ENCODE peak calls at places on chromosome 13, in six cellular contexts. Q is SK-N-SH, I is A549, G is K562, E is H1, C is GM12878. W is an unnamed sample.

GRCh38 chr13:26555413-26555812 is 2.1 kb upstream of the WASF3 start:
- DNase-seq in Q (no peak), I (no peak), G (no peak), E (no peak), C (no peak), W (no peak)

GRCh38 chr13:50676602-50677001 is 166.9 kb downstream of the DLEU7 start:
- DNase-seq in Q (no peak), I (no peak), G (no peak), E (no peak), C (no peak), W (no peak)

GRCh38 chr13:23578411-23579071 is 8.3 kb downstream of the TNFRSF19 start:
- DNase-seq in Q (peak), I (peak), G (peak), E (peak), C (no peak), W (peak)

GRCh38 chr13:26300140-26300539 is 46.2 kb downstream of the CDK8 start:
- DNase-seq in Q (no peak), I (no peak), G (no peak), E (no peak), C (no peak), W (no peak)

GRCh38 chr13:93398167-93398566 is 171.6 kb downstream of the GPC6 start:
- DNase-seq in Q (no peak), I (no peak), G (no peak), E (no peak), C (no peak), W (no peak)

GRCh38 chr13:19864018-19864338 is 529 bp upstream of the ZMYM5 start:
- DNase-seq in Q (peak), I (no peak), G (peak), E (no peak), C (no peak), W (no peak)

GRCh38 chr13:113657851-113658741 is at the start of gene ATP4B:
- DNase-seq in Q (peak), I (no peak), G (no peak), E (no peak), C (no peak), W (no peak)

GRCh38 chr13:45321230-45321629 is 19.8 kb downstream of the TPT1 start:
- DNase-seq in Q (no peak), I (no peak), G (no peak), E (no peak), C (no peak), W (no peak)

GRCh38 chr13:23748109-23748508 is 141.1 kb downstream of the MIPEP start:
- DNase-seq in Q (no peak), I (no peak), G (no peak), E (no peak), C (no peak), W (no peak)

GRCh38 chr13:65063753-65064152 is 2166.4 kb downstream of the PCDH9 start:
- DNase-seq in Q (no peak), I (no peak), G (no peak), E (no peak), C (no peak), W (no peak)

GRCh38 chr13:21037656-21038055 is 23.7 kb downstream of the LATS2 start:
- DNase-seq in Q (no peak), I (no peak), G (no peak), E (no peak), C (no peak), W (no peak)

GRCh38 chr13:21032656-21033055 is 28.7 kb downstream of the LATS2 start:
- DNase-seq in Q (no peak), I (no peak), G (no peak), E (no peak), C (no peak), W (no peak)

GRCh38 chr13:21033866-21034601 is 27.4 kb downstream of the LATS2 start:
- DNase-seq in Q (no peak), I (no peak), G (no peak), E (no peak), C (no peak), W (no peak)

GRCh38 chr13:21033224-21033855 is 28.0 kb downstream of the LATS2 start:
- DNase-seq in Q (no peak), I (no peak), G (no peak), E (no peak), C (no peak), W (no peak)

GRCh38 chr13:21034602-21035190 is 26.7 kb downstream of the LATS2 start:
- DNase-seq in Q (no peak), I (no peak), G (no peak), E (no peak), C (no peak), W (no peak)
- TF ChIP-seq CHD2 in Q (no peak), I (no peak), G (no peak), E (no peak), C (no peak), W (no peak)

GRCh38 chr13:29362849-29363604 is 232.5 kb downstream of the SLC7A1 start:
- DNase-seq in Q (peak), I (peak), G (peak), E (peak), C (peak), W (peak)
- TF ChIP-seq CHD2 in Q (no peak), I (no peak), G (no peak), E (no peak), C (no peak), W (no peak)

DNA sequence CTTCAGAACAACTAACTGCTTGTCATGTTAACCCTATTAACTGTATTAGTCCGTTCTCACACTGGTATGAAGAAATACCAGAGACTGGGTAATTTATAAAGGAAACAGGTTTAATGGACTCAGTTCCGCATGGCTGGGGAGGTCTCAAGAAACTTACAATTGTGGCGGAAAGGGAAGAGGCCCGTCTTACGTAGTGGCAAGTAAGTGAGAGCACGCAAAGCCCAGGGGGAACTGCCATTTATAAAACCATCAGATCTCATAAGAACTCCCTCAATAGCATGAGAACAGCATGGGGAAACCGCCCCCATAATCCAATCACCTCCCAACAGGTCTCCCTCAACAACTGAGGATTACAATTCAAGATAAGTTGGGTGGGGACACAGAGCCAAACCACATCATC is 34.7 kb downstream of the PHF11 start:
- DNase-seq in Q (no peak), I (no peak), G (no peak), E (no peak), C (no peak), W (no peak)
- TF ChIP-seq CHD2 in Q (no peak), I (no peak), G (no peak), E (no peak), C (no peak), W (no peak)

DNA sequence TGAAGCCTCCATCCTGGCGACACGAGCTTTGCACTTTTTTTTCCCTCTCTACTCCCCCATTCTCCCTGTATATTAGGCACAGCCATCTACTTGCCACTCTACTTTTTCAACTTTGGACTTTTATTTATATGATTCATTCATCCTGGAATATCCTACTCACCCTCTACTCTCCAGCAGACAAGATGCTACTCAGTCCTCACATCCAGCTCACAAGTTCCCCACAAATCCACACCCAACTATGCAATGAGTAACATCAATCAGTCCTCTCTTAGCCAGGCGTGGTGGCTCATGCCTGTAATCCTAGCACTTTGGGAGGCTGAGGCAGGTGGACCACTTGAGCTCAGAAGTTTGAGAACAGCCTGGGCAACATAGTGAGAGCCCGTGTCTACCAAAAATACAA is 23.9 kb upstream of the URAD start:
- DNase-seq in Q (no peak), I (no peak), G (no peak), E (no peak), C (no peak), W (no peak)
- TF ChIP-seq CHD2 in Q (no peak), I (no peak), G (no peak), E (no peak), C (no peak), W (no peak)

GRCh38 chr13:99421758-99422555 is 79.3 kb upstream of the TM9SF2 start:
- DNase-seq in Q (no peak), I (no peak), G (no peak), E (no peak), C (no peak), W (no peak)

GRCh38 chr13:99419591-99420243 is 81.6 kb upstream of the TM9SF2 start:
- DNase-seq in Q (no peak), I (no peak), G (no peak), E (no peak), C (no peak), W (no peak)

GRCh38 chr13:99422556-99423220 is 78.6 kb upstream of the TM9SF2 start:
- DNase-seq in Q (no peak), I (no peak), G (no peak), E (no peak), C (no peak), W (no peak)

GRCh38 chr13:99418663-99419140 is 82.6 kb upstream of the TM9SF2 start:
- DNase-seq in Q (no peak), I (no peak), G (no peak), E (no peak), C (no peak), W (no peak)

GRCh38 chr13:99421271-99421670 is 80.0 kb upstream of the TM9SF2 start:
- DNase-seq in Q (no peak), I (no peak), G (no peak), E (no peak), C (no peak), W (no peak)
- TF ChIP-seq CHD2 in Q (no peak), I (no peak), G (no peak), E (no peak), C (no peak), W (no peak)

GRCh38 chr13:28527629-28528028 is 32.7 kb upstream of the FLT1 start:
- DNase-seq in Q (no peak), I (no peak), G (no peak), E (no peak), C (no peak), W (no peak)
- TF ChIP-seq CHD2 in Q (no peak), I (no peak), G (no peak), E (no peak), C (no peak), W (no peak)

DNA sequence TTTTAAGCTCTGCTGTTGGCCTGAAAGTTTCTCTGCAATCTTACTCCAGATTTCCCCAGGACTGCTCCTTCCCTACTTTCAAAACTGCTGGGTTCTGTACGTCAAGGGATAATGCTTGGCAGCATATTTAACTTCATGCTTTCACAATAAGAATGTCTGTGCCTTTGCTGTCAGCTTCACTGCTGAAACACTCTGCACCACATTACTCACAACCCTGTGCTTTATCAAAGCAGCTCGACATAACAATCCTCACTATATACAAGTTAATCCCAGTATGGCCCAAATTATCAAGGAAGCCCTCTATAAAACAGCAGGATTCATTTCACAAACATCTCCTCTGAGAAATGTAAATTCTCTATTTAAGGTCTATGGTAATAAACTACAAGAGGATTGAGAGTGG is 17.5 kb downstream of the LATS2 start:
- DNase-seq in Q (no peak), I (no peak), G (no peak), E (no peak), C (no peak), W (no peak)
- TF ChIP-seq CHD2 in Q (no peak), I (no peak), G (no peak), E (no peak), C (no peak), W (no peak)

GRCh38 chr13:110914293-110915056 is 394 bp downstream of the ANKRD10 start:
- DNase-seq in Q (peak), I (peak), G (peak), E (no peak), C (no peak), W (peak)

GRCh38 chr13:110915057-110915873 is at the start of gene ANKRD10:
- DNase-seq in Q (peak), I (peak), G (peak), E (peak), C (peak), W (peak)

GRCh38 chr13:110916671-110917142 is 1.8 kb upstream of the ANKRD10 start:
- DNase-seq in Q (no peak), I (no peak), G (no peak), E (no peak), C (no peak), W (no peak)

GRCh38 chr13:110913911-110914292 is 967 bp downstream of the ANKRD10 start:
- DNase-seq in Q (no peak), I (peak), G (no peak), E (no peak), C (no peak), W (no peak)

GRCh38 chr13:110915874-110916670 is 1.2 kb upstream of the ANKRD10 start:
- DNase-seq in Q (no peak), I (no peak), G (no peak), E (no peak), C (no peak), W (peak)
- TF ChIP-seq CHD2 in Q (no peak), I (no peak), G (no peak), E (no peak), C (no peak), W (no peak)

DNA sequence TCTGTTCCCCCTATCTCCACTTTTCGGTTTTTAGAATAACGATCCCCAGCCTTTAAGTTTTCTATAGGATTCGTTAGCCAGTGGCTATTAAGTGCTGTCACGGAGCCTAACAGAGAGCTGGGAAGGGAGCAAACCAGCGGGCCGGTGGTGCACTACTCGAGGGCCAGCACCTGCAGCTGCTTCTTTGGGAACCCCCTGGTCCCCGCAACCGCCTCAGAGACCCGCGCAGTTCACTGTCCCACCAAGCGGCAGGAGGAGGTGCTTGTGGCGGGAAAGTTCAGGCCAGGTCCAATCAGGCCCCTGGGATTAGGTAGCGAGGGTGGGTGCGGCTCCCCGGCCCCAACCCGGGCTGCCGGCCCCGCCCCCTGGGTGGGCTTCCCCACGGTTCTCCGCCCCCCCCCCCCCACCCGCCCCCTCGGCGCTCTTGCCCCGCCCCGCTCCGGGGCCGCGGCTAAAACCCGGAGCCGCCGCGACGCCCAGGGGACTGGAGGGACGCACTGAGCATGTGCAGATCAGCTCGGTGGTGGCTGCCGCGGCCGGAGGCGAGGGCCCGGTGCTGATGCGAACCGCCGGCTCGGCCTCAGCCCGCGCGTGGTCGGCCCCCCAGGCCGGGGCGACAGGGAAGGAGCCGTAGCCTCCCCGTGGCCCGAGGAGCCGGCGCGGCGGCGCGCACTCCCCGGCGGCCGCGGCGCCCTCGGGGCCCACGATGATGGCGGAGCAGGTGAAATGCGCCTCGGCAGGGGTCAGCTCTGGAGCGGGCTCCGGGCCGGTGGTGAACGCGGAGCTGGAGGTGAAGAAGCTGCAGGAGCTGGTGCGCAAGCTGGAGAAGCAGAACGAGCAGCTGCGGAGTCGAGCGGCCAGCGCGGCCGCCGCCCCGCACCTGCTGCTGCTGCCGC is at the start of gene SLAIN1:
- DNase-seq in Q (peak), I (peak), G (peak), E (peak), C (no peak), W (peak)
- TF ChIP-seq CHD2 in Q (no peak), I (no peak), G (no peak), E (peak), C (peak), W (no peak)

W was measured in HepG2.